ENCODE peak calls at places on chromosome 17, in seven cellular contexts. One of them, this sample, is unnamed.

GRCh38 chr17:44167181-44167861 is 3.2 kb upstream of the ASB16 start:
- DNase-seq in bronchial epithelial cell: no peak
- DNase-seq in breast epithelium: no peak
- DNase-seq in neural crest cell: no peak
- DNase-seq in ascending aorta: no peak
- DNase-seq in heart right ventricle: no peak
- DNase-seq in A549: no peak
- DNase-seq in this sample: no peak

GRCh38 chr17:72590382-72590781 is 469.6 kb downstream of the SOX9 start:
- DNase-seq in bronchial epithelial cell: peak; percentile 76
- DNase-seq in breast epithelium: no peak
- DNase-seq in neural crest cell: no peak
- DNase-seq in ascending aorta: no peak
- DNase-seq in heart right ventricle: no peak
- DNase-seq in A549: peak; percentile 58
- DNase-seq in this sample: no peak

GRCh38 chr17:27456681-27457404 is 595 bp downstream of the KSR1 start:
- DNase-seq in bronchial epithelial cell: no peak
- DNase-seq in breast epithelium: no peak
- DNase-seq in neural crest cell: peak; percentile 12
- DNase-seq in ascending aorta: no peak
- DNase-seq in heart right ventricle: peak; percentile 23
- DNase-seq in A549: no peak
- DNase-seq in this sample: no peak

GRCh38 chr17:5608696-5609095 is 24.4 kb upstream of the NLRP1 start:
- DNase-seq in bronchial epithelial cell: no peak
- DNase-seq in breast epithelium: no peak
- DNase-seq in neural crest cell: no peak
- DNase-seq in ascending aorta: no peak
- DNase-seq in heart right ventricle: no peak
- DNase-seq in A549: no peak
- DNase-seq in this sample: no peak

GRCh38 chr17:75160211-75160610 is 5.9 kb upstream of the JPT1 start:
- DNase-seq in bronchial epithelial cell: no peak
- DNase-seq in breast epithelium: no peak
- DNase-seq in neural crest cell: no peak
- DNase-seq in ascending aorta: no peak
- DNase-seq in heart right ventricle: no peak
- DNase-seq in A549: no peak
- DNase-seq in this sample: no peak

GRCh38 chr17:79566251-79566955 is 44.4 kb downstream of the RBFOX3 start:
- DNase-seq in bronchial epithelial cell: no peak
- DNase-seq in breast epithelium: no peak
- DNase-seq in neural crest cell: no peak
- DNase-seq in ascending aorta: no peak
- DNase-seq in heart right ventricle: no peak
- DNase-seq in A549: no peak
- DNase-seq in this sample: no peak

GRCh38 chr17:52148969-52149351 is 9.6 kb downstream of the CA10 start:
- DNase-seq in bronchial epithelial cell: peak; percentile 87
- DNase-seq in breast epithelium: no peak
- DNase-seq in neural crest cell: no peak
- DNase-seq in ascending aorta: no peak
- DNase-seq in heart right ventricle: no peak
- DNase-seq in A549: no peak
- DNase-seq in this sample: no peak

GRCh38 chr17:49108318-49108717 is 24.3 kb upstream of the B4GALNT2 start:
- DNase-seq in bronchial epithelial cell: peak; percentile 68
- DNase-seq in breast epithelium: no peak
- DNase-seq in neural crest cell: no peak
- DNase-seq in ascending aorta: no peak
- DNase-seq in heart right ventricle: no peak
- DNase-seq in A549: peak; percentile 62
- DNase-seq in this sample: peak; percentile 48

GRCh38 chr17:45855691-45856315 is 11.1 kb downstream of the SPPL2C start:
- DNase-seq in bronchial epithelial cell: peak; percentile 22
- DNase-seq in breast epithelium: no peak
- DNase-seq in neural crest cell: no peak
- DNase-seq in ascending aorta: no peak
- DNase-seq in heart right ventricle: no peak
- DNase-seq in A549: no peak
- DNase-seq in this sample: no peak

GRCh38 chr17:27247071-27247957 is 46.6 kb upstream of the WSB1 start:
- DNase-seq in bronchial epithelial cell: peak; percentile 52
- DNase-seq in breast epithelium: peak; percentile 85
- DNase-seq in neural crest cell: no peak
- DNase-seq in ascending aorta: peak; percentile 28
- DNase-seq in heart right ventricle: peak; percentile 76
- DNase-seq in A549: peak; percentile 84
- DNase-seq in this sample: no peak

GRCh38 chr17:74296548-74296936 is 22.5 kb downstream of the DNAI2 start:
- DNase-seq in bronchial epithelial cell: peak; percentile 54
- DNase-seq in breast epithelium: no peak
- DNase-seq in neural crest cell: peak; percentile 60
- DNase-seq in ascending aorta: no peak
- DNase-seq in heart right ventricle: peak; percentile 81
- DNase-seq in A549: peak; percentile 60
- DNase-seq in this sample: no peak

GRCh38 chr17:73654241-73654640 is 10.0 kb upstream of the SDK2 start:
- DNase-seq in bronchial epithelial cell: no peak
- DNase-seq in breast epithelium: no peak
- DNase-seq in neural crest cell: no peak
- DNase-seq in ascending aorta: no peak
- DNase-seq in heart right ventricle: no peak
- DNase-seq in A549: no peak
- DNase-seq in this sample: no peak

GRCh38 chr17:8173056-8173870 is 2.9 kb downstream of the TMEM107 start:
- DNase-seq in bronchial epithelial cell: peak; percentile 98
- DNase-seq in breast epithelium: no peak
- DNase-seq in neural crest cell: no peak
- DNase-seq in ascending aorta: no peak
- DNase-seq in heart right ventricle: peak; percentile 88
- DNase-seq in A549: peak; percentile 89
- DNase-seq in this sample: no peak

GRCh38 chr17:51507444-51507843 is 247.1 kb downstream of the UTP18 start:
- DNase-seq in bronchial epithelial cell: no peak
- DNase-seq in breast epithelium: no peak
- DNase-seq in neural crest cell: no peak
- DNase-seq in ascending aorta: no peak
- DNase-seq in heart right ventricle: no peak
- DNase-seq in A549: no peak
- DNase-seq in this sample: no peak

GRCh38 chr17:65572186-65572580 is 10.7 kb upstream of the AXIN2 start:
- DNase-seq in bronchial epithelial cell: no peak
- DNase-seq in breast epithelium: no peak
- DNase-seq in neural crest cell: no peak
- DNase-seq in ascending aorta: no peak
- DNase-seq in heart right ventricle: no peak
- DNase-seq in A549: no peak
- DNase-seq in this sample: no peak

GRCh38 chr17:65573283-65573603 is 11.8 kb upstream of the AXIN2 start:
- DNase-seq in bronchial epithelial cell: no peak
- DNase-seq in breast epithelium: no peak
- DNase-seq in neural crest cell: no peak
- DNase-seq in ascending aorta: no peak
- DNase-seq in heart right ventricle: no peak
- DNase-seq in A549: no peak
- DNase-seq in this sample: no peak

GRCh38 chr17:65572581-65573282 is 11.3 kb upstream of the AXIN2 start:
- DNase-seq in bronchial epithelial cell: no peak
- DNase-seq in breast epithelium: no peak
- DNase-seq in neural crest cell: no peak
- DNase-seq in ascending aorta: no peak
- DNase-seq in heart right ventricle: no peak
- DNase-seq in A549: no peak
- DNase-seq in this sample: no peak

DNA sequence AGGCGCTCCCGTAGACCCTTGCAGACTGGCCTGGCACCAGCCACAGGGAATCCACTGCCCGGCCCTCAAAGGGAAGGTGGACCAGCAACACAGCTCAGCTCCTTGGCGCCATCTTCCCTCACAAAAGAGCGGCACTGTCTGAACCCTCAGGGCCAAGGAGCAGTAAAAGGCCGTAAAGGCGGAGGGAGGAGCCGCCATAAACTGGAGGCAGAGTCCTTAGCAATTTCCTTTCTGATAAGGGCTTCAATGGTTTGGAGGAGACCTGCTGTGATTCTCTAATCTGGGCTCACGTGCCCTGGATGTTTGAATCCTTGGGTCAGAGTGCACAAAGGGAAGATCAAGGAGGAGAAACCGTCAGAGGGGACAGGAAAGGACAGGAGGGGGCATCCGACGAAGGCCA is 15.5 kb upstream of the AXIN2 start:
- DNase-seq in bronchial epithelial cell: no peak
- DNase-seq in breast epithelium: no peak
- DNase-seq in neural crest cell: no peak
- DNase-seq in ascending aorta: no peak
- DNase-seq in heart right ventricle: no peak
- DNase-seq in A549: no peak
- DNase-seq in this sample: no peak
- TF ChIP-seq CTCF in bronchial epithelial cell: no peak
- TF ChIP-seq CTCF in breast epithelium: no peak
- TF ChIP-seq CTCF in neural crest cell: no peak
- TF ChIP-seq CTCF in ascending aorta: no peak
- TF ChIP-seq CTCF in heart right ventricle: no peak
- TF ChIP-seq CTCF in A549: no peak
- TF ChIP-seq CTCF in this sample: no peak

DNA sequence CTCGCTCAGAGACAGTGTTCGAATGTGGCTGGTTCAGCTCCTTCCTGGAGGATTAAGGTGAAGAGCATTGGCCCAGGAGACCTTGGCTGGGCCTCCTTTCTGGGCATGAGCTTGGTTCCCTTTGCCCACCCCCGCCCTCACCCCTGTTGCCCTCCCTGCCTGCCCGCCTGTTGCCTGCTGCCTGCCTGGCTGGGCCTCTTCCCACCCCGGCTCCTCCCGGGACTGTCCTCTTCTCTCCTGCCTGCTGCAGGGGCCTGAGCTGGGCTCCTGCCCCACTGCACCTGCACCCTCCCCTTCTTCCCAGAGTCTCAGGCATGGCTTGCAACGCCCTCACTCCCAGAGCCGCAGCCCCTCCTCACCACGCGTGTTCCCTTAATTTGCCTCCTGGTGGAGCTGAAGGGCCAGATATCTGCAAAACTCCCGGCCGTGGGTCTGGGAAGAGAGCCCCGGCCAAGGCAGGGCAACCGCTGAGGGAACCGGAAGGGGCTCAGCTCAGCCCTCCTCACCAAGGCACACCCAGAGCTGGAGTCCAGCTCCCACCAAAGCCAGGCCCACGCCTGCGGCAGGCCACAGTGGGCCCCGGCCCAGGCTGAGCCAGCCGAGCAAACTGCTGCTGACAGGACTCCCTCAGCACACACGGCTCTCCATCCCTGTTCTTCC is 31.2 kb downstream of the MNT start:
- DNase-seq in bronchial epithelial cell: no peak
- DNase-seq in breast epithelium: no peak
- DNase-seq in neural crest cell: no peak
- DNase-seq in ascending aorta: no peak
- DNase-seq in heart right ventricle: no peak
- DNase-seq in A549: no peak
- DNase-seq in this sample: no peak
- TF ChIP-seq CTCF in bronchial epithelial cell: no peak
- TF ChIP-seq CTCF in breast epithelium: no peak
- TF ChIP-seq CTCF in neural crest cell: no peak
- TF ChIP-seq CTCF in ascending aorta: no peak
- TF ChIP-seq CTCF in heart right ventricle: no peak
- TF ChIP-seq CTCF in A549: no peak
- TF ChIP-seq CTCF in this sample: no peak

DNA sequence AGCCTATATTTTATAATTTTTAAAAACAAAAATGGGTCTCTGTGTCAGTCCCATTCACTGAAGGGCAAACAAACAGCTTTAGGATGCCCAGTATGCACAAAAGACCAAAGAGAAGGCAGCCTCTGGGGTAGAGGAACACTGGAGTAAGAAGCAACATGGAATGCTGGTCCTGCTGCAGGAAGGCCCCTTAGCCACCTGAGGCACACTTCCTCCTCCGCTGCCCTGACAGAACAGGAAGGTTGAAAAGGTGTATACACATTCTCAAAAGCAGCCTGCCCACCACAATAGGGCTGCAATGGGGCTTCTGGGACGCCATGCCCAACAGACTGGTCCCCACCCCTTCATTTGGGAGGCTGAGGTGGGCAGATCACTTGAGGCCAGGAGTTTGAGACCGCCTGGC is 19.5 kb downstream of the TOM1L2 start:
- DNase-seq in bronchial epithelial cell: no peak
- DNase-seq in breast epithelium: no peak
- DNase-seq in neural crest cell: no peak
- DNase-seq in ascending aorta: no peak
- DNase-seq in heart right ventricle: no peak
- DNase-seq in A549: no peak
- DNase-seq in this sample: no peak
- TF ChIP-seq CTCF in bronchial epithelial cell: no peak
- TF ChIP-seq CTCF in breast epithelium: no peak
- TF ChIP-seq CTCF in neural crest cell: no peak
- TF ChIP-seq CTCF in ascending aorta: no peak
- TF ChIP-seq CTCF in heart right ventricle: no peak
- TF ChIP-seq CTCF in A549: no peak
- TF ChIP-seq CTCF in this sample: no peak

GRCh38 chr17:29007456-29008455 is 1.9 kb upstream of the SEZ6 start:
- DNase-seq in bronchial epithelial cell: peak; percentile 91
- DNase-seq in breast epithelium: no peak
- DNase-seq in neural crest cell: no peak
- DNase-seq in ascending aorta: no peak
- DNase-seq in heart right ventricle: no peak
- DNase-seq in A549: peak; percentile 97
- DNase-seq in this sample: no peak
- TF ChIP-seq CTCF in bronchial epithelial cell: no peak
- TF ChIP-seq CTCF in breast epithelium: no peak
- TF ChIP-seq CTCF in neural crest cell: no peak
- TF ChIP-seq CTCF in ascending aorta: no peak
- TF ChIP-seq CTCF in heart right ventricle: no peak
- TF ChIP-seq CTCF in A549: no peak
- TF ChIP-seq CTCF in this sample: no peak

DNA sequence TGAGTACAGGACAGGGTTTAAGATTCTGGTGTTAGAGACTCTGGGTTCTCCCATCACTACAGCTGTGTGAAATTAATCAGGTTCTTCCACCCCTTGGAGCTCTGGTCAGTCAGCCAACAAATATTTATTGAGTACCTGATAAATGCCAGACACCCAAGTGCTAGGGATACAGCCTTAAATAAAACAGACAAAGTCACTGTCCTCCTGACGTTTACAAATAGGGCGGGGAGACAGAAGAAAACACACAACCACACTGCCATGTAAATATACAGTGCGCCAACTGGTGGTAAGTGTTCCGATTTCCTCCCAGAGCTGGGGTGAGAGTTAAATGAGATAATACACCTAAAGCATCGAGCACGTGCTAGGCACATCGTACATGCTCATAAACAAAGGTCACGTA is 121.0 kb downstream of the COPRS start:
- DNase-seq in bronchial epithelial cell: no peak
- DNase-seq in breast epithelium: no peak
- DNase-seq in neural crest cell: no peak
- DNase-seq in ascending aorta: no peak
- DNase-seq in heart right ventricle: no peak
- DNase-seq in A549: no peak
- DNase-seq in this sample: no peak
- TF ChIP-seq CTCF in bronchial epithelial cell: no peak
- TF ChIP-seq CTCF in breast epithelium: peak; percentile 13
- TF ChIP-seq CTCF in neural crest cell: no peak
- TF ChIP-seq CTCF in ascending aorta: no peak
- TF ChIP-seq CTCF in heart right ventricle: no peak
- TF ChIP-seq CTCF in A549: no peak
- TF ChIP-seq CTCF in this sample: no peak

This sample was measured in osteocyte.